ENCODE peak calls at places on chromosomes 16 and 17, in five cellular contexts. N is mucosa of descending colon, L is dorsolateral prefrontal cortex, B is SJCRH30, K is choroid plexus epithelial cell. C is an unnamed sample.

GRCh38 chr16:943971-944370 is 26.8 kb downstream of the LMF1 start:
- DNase-seq in N (no peak), L (no peak), B (no peak), K (no peak), C (no peak)

GRCh38 chr16:30551781-30552180 is 6.4 kb downstream of the ZNF764 start:
- DNase-seq in N (no peak), L (no peak), B (no peak), K (no peak), C (no peak)

GRCh38 chr17:66330646-66331037 is 28.2 kb downstream of the PRKCA start:
- DNase-seq in N (no peak), L (no peak), B (no peak), K (no peak), C (no peak)

GRCh38 chr17:75486951-75487350 is 28.4 kb downstream of the CASKIN2 start:
- DNase-seq in N (no peak), L (no peak), B (no peak), K (no peak), C (no peak)

GRCh38 chr17:42221886-42222745 is 27.8 kb upstream of the GHDC start:
- DNase-seq in N (no peak), L (no peak), B (peak), K (peak), C (no peak)

GRCh38 chr16:11533588-11533987 is 53.1 kb downstream of the LITAF start:
- DNase-seq in N (no peak), L (no peak), B (no peak), K (no peak), C (no peak)

GRCh38 chr16:47037396-47037745 is 63.9 kb upstream of the DNAJA2 start:
- DNase-seq in N (no peak), L (peak), B (no peak), K (no peak), C (no peak)

GRCh38 chr17:45022655-45023339 is 28.6 kb downstream of the DCAKD start:
- DNase-seq in N (no peak), L (no peak), B (no peak), K (no peak), C (no peak)

GRCh38 chr17:73645050-73645871 is 1.0 kb upstream of the SDK2 start:
- DNase-seq in N (peak), L (peak), B (peak), K (peak), C (no peak)

GRCh38 chr16:57842606-57843005 is 40.3 kb upstream of the KIFC3 start:
- DNase-seq in N (no peak), L (no peak), B (no peak), K (peak), C (no peak)

GRCh38 chr17:65020284-65020683 is 36.3 kb downstream of the GNA13 start:
- DNase-seq in N (no peak), L (no peak), B (no peak), K (peak), C (no peak)

GRCh38 chr17:588519-588918 is 126.1 kb downstream of the VPS53 start:
- DNase-seq in N (no peak), L (no peak), B (no peak), K (no peak), C (no peak)

GRCh38 chr16:73710526-73710925 is 586.1 kb upstream of the PSMD7 start:
- DNase-seq in N (no peak), L (no peak), B (no peak), K (no peak), C (no peak)

GRCh38 chr17:60244656-60245055 is 94.9 kb downstream of the CA4 start:
- DNase-seq in N (no peak), L (no peak), B (no peak), K (no peak), C (no peak)

GRCh38 chr16:4081577-4082021 is 34.6 kb downstream of the ADCY9 start:
- DNase-seq in N (no peak), L (no peak), B (peak), K (no peak), C (no peak)

GRCh38 chr17:74354123-74354522 is 7.5 kb downstream of the BTBD17 start:
- DNase-seq in N (peak), L (no peak), B (no peak), K (no peak), C (no peak)

GRCh38 chr16:29024280-29024679 is 39.4 kb downstream of the LAT start:
- DNase-seq in N (no peak), L (no peak), B (no peak), K (no peak), C (no peak)

GRCh38 chr16:81405702-81406113 is 38.9 kb upstream of the CMIP start:
- DNase-seq in N (no peak), L (no peak), B (no peak), K (peak), C (no peak)

GRCh38 chr16:8894736-8895334 is 12.7 kb downstream of the LITAFD start:
- DNase-seq in N (peak), L (no peak), B (no peak), K (no peak), C (no peak)

GRCh38 chr17:12673788-12674187 is 8.1 kb downstream of the MYOCD start:
- DNase-seq in N (no peak), L (no peak), B (no peak), K (peak), C (no peak)

GRCh38 chr16:16139806-16140205 is 83.5 kb downstream of the ABCC6 start:
- DNase-seq in N (no peak), L (no peak), B (no peak), K (no peak), C (no peak)

GRCh38 chr17:80477647-80478478 is 1.5 kb upstream of the NPTX1 start:
- DNase-seq in N (no peak), L (peak), B (no peak), K (peak), C (no peak)

GRCh38 chr16:87044031-87044380 is 273.2 kb downstream of the C16orf95 start:
- DNase-seq in N (no peak), L (no peak), B (no peak), K (no peak), C (no peak)

GRCh38 chr16:75942901-75943300 is 216.6 kb upstream of the CPHXL start:
- DNase-seq in N (no peak), L (no peak), B (no peak), K (no peak), C (no peak)

GRCh38 chr17:62179525-62180161 is 114.6 kb upstream of the MED13 start:
- DNase-seq in N (no peak), L (no peak), B (no peak), K (peak), C (no peak)

GRCh38 chr17:21176996-21177395 is 37.0 kb downstream of the TMEM11 start:
- DNase-seq in N (no peak), L (no peak), B (no peak), K (no peak), C (no peak)

GRCh38 chr16:50153648-50154368 is 702 bp downstream of the TENT4B start:
- DNase-seq in N (peak), L (peak), B (peak), K (peak), C (no peak)

GRCh38 chr17:231191-231965 is 49.9 kb upstream of the DOC2B start:
- DNase-seq in N (peak), L (peak), B (no peak), K (no peak), C (no peak)

GRCh38 chr17:32625971-32626370 is 139.2 kb downstream of the CDK5R1 start:
- DNase-seq in N (no peak), L (peak), B (peak), K (no peak), C (no peak)

GRCh38 chr17:29589524-29590260 is at the start of gene GIT1:
- DNase-seq in N (peak), L (peak), B (peak), K (peak), C (no peak)

GRCh38 chr16:55701442-55702319 is 45.9 kb downstream of the SLC6A2 start:
- DNase-seq in N (peak), L (no peak), B (peak), K (peak), C (no peak)

GRCh38 chr16:17366299-17366961 is 104.3 kb downstream of the XYLT1 start:
- DNase-seq in N (no peak), L (no peak), B (no peak), K (no peak), C (no peak)

GRCh38 chr17:17104494-17104893 is 62.2 kb downstream of the MPRIP start:
- DNase-seq in N (no peak), L (peak), B (no peak), K (no peak), C (no peak)

GRCh38 chr16:15874745-15875314 is 13.6 kb downstream of the CEP20 start:
- DNase-seq in N (peak), L (peak), B (peak), K (peak), C (no peak)

GRCh38 chr17:80892900-80893603 is 98.6 kb upstream of the CHMP6 start:
- DNase-seq in N (no peak), L (no peak), B (peak), K (peak), C (peak)

DNA sequence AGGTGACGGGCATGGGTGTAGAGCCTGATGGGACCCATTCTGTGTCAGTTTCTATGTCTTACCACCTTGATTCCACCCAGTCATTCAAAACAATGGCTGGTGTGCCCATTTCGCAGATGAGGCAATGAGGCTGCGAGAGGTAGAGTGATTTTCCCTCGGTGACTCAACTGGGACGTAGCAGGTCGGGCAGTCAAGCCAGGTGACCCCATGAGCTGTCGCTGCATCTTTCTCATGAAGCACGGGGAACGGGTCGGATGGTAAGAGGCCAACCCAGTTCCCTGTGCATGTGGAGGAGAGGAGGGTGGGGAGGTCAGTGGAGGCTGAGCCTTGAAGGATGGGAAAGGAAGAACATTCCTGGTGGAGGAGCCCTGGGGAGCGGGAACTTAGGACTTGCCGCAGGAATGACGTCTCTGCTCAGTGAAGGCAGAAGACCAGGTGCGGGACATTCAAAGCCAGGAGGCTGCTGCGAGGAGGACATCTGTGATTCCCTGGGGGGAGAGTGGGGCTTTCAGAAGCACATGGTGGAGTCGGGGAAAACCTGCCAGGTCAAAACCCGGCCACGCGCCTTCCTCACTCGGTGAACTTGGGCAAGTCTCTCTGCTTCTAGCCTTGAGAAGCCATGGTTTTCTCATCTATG is 1.1 kb downstream of the IL21R start:
- DNase-seq in N (no peak), L (no peak), B (peak), K (no peak), C (no peak)
- H3K4me3 ChIP-seq in N (no peak), L (no peak), B (peak), K (no peak), C (peak)

GRCh38 chr16:12901204-12901596 is 198 bp upstream of the SHISA9 start:
- DNase-seq in N (peak), L (peak), B (no peak), K (peak), C (no peak)

GRCh38 chr16:12901597-12902436 is at the start of gene SHISA9:
- DNase-seq in N (no peak), L (no peak), B (no peak), K (peak), C (no peak)

GRCh38 chr16:12904041-12904671 is 2.8 kb downstream of the SHISA9 start:
- DNase-seq in N (no peak), L (no peak), B (no peak), K (no peak), C (no peak)

GRCh38 chr16:12903325-12904040 is 2.1 kb downstream of the SHISA9 start:
- DNase-seq in N (no peak), L (no peak), B (no peak), K (no peak), C (no peak)

DNA sequence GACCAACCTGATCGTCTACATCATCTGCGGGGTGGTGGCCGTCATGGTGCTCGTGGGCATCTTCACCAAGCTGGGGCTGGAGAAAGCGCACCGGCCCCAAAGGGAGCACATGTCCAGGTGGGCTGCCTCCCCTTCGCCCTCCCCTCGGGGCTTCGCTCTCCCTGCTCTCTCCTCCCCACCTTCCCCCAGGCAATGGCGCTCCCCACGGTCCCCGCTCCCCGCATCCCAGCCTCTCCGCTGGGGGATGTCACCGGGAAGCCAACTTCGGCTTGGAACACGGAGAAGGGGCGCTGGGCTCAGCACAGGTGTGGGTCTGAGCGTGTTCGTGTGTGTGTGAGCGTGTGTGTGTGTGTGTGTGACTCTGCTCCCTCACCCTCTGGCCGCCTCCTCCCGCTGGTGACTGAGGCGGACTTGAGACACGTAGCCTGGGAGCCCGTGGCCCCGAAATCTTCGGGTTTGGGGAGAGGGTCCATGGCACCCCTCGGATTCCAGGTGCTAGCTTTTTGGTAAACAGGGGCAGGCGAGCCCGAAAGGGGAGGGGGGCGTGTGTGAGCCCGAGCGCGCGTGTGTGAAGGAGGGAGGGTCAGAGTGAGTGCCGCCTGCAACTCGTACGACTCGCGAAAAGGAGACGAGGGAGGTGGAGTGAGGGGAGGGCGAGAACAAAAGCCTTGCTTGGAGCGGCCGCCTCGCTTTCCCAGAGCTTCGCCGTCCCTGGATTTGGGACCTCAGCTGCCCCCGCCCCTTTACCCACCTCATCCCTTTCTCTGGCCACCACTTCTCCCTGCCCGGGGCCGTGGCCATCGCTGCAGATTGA is 1.3 kb downstream of the SHISA9 start:
- DNase-seq in N (no peak), L (peak), B (no peak), K (no peak), C (no peak)
- H3K4me3 ChIP-seq in N (no peak), L (peak), B (no peak), K (no peak), C (peak)

DNA sequence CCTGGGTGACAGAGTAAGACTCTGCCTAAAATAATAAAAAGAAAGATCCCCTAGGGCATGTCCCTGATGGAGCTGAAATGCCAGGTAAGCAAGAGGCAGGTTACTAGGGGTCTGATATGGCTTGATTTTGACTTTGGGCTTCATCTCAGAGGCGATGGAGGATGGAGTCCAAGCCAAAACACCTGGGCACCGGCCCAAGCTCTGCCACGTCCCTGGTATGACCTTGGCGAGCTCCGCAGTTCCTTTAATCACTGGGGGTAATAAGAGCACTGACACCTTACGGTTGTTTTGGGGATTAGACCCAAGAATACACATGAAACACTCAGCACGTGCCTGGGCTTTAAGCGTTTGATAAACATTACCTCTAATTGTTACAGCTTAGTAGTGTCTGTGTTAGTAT is 350.8 kb upstream of the HSBP1 start:
- DNase-seq in N (no peak), L (no peak), B (no peak), K (no peak), C (no peak)
- H3K4me3 ChIP-seq in N (no peak), L (no peak), B (no peak), K (no peak), C (no peak)

GRCh38 chr17:50027639-50028206 is 28.2 kb upstream of the ITGA3 start:
- DNase-seq in N (peak), L (no peak), B (peak), K (peak), C (peak)
- H3K4me3 ChIP-seq in N (no peak), L (peak), B (peak), K (no peak), C (peak)

GRCh38 chr17:52790359-52790955 is 631.9 kb upstream of the CA10 start:
- DNase-seq in N (no peak), L (no peak), B (no peak), K (no peak), C (no peak)
- H3K4me3 ChIP-seq in N (no peak), L (no peak), B (no peak), K (no peak), C (no peak)

C was measured in thoracic aorta.